ENCODE peak calls at places on chromosome 4, in seven cellular contexts. Z is heart right ventricle, U is breast epithelium, T is IMR-90, R is lung, A is tibial nerve, V is SJSA1. B is an unnamed sample. For H3K9me3, the result is how much of the 10 kb centered on the place peaks cover.

GRCh38 chr4:7806080-7806630 is 133.5 kb downstream of the AFAP1 start:
- DNase-seq in R (peak), A (peak), T (peak), U (no peak), Z (peak), V (no peak), B (no peak)

GRCh38 chr4:106496066-106496465 is 127.5 kb upstream of the GIMD1 start:
- DNase-seq in T (no peak), V (no peak), R (no peak), A (no peak), U (no peak), Z (no peak), B (no peak)

GRCh38 chr4:11428701-11429571 is at the start of gene HS3ST1:
- DNase-seq in T (peak), Z (peak), R (peak), V (no peak), A (peak), U (peak), B (no peak)

GRCh38 chr4:104064650-104065577 is 345.1 kb upstream of the TACR3 start:
- DNase-seq in V (no peak), A (peak), U (no peak), Z (peak), R (peak), T (no peak), B (no peak)

GRCh38 chr4:138003248-138003647 is 238.9 kb downstream of the SLC7A11 start:
- DNase-seq in R (no peak), Z (no peak), A (no peak), V (no peak), U (no peak), T (peak), B (no peak)

GRCh38 chr4:125975861-125976397 is 661.2 kb downstream of the FAT4 start:
- DNase-seq in Z (no peak), R (no peak), V (no peak), A (no peak), T (no peak), U (no peak), B (no peak)

GRCh38 chr4:178037459-178038214 is 595.4 kb upstream of the AGA start:
- DNase-seq in A (no peak), T (no peak), R (no peak), U (no peak), Z (no peak), V (no peak), B (no peak)

GRCh38 chr4:147355849-147356248 is 125.0 kb upstream of the EDNRA start:
- DNase-seq in T (peak), Z (no peak), U (no peak), R (no peak), V (no peak), A (no peak), B (no peak)

GRCh38 chr4:100098011-100098545 is 92.2 kb downstream of the DDIT4L start:
- DNase-seq in V (no peak), Z (no peak), R (no peak), A (no peak), T (no peak), U (no peak), B (no peak)

GRCh38 chr4:2817701-2818350 is 24.9 kb downstream of the SH3BP2 start:
- DNase-seq in R (no peak), V (no peak), T (no peak), A (no peak), U (no peak), Z (no peak), B (no peak)

GRCh38 chr4:3251691-3252479 is 2.9 kb downstream of the MSANTD1 start:
- DNase-seq in U (no peak), V (no peak), A (no peak), Z (no peak), T (no peak), R (no peak), B (no peak)

GRCh38 chr4:10237131-10237530 is 120.5 kb upstream of the WDR1 start:
- DNase-seq in V (no peak), U (no peak), R (no peak), A (no peak), T (no peak), Z (no peak), B (no peak)

GRCh38 chr4:27205994-27206393 is 345.4 kb downstream of the STIM2 start:
- DNase-seq in V (no peak), R (no peak), Z (no peak), U (no peak), T (no peak), A (no peak), B (no peak)

GRCh38 chr4:85555210-85555609 is 80.3 kb downstream of the ARHGAP24 start:
- DNase-seq in R (no peak), V (no peak), A (no peak), U (no peak), T (no peak), Z (no peak), B (no peak)

GRCh38 chr4:110484767-110485166 is 8.8 kb downstream of the ENPEP start:
- DNase-seq in A (no peak), Z (peak), R (no peak), U (no peak), V (peak), T (peak), B (no peak)

GRCh38 chr4:138236035-138236434 is 6.1 kb downstream of the SLC7A11 start:
- DNase-seq in T (peak), U (no peak), V (no peak), A (no peak), R (no peak), Z (no peak), B (no peak)

GRCh38 chr4:98466868-98467599 is 191.4 kb downstream of the TSPAN5 start:
- DNase-seq in Z (no peak), T (peak), U (no peak), A (no peak), R (no peak), V (no peak), B (no peak)

GRCh38 chr4:127975121-127975770 is 10.0 kb downstream of the ABHD18 start:
- DNase-seq in U (no peak), Z (no peak), V (no peak), R (no peak), T (peak), A (no peak), B (no peak)

GRCh38 chr4:22348410-22348809 is 167.5 kb downstream of the ADGRA3 start:
- DNase-seq in T (peak), U (no peak), A (no peak), Z (no peak), R (no peak), V (no peak), B (no peak)

GRCh38 chr4:143354990-143355389 is 18.3 kb downstream of the GAB1 start:
- DNase-seq in U (no peak), A (no peak), Z (no peak), R (no peak), V (no peak), T (no peak), B (no peak)

GRCh38 chr4:56552273-56552672 is 46.7 kb downstream of the ARL9 start:
- DNase-seq in T (no peak), Z (no peak), R (no peak), U (no peak), V (no peak), A (no peak), B (no peak)

GRCh38 chr4:87679449-87680169 is 29.5 kb downstream of the DMP1 start:
- DNase-seq in A (no peak), T (peak), V (peak), U (no peak), Z (peak), R (no peak), B (peak)

GRCh38 chr4:26235500-26235899 is 85.3 kb upstream of the RBPJ start:
- DNase-seq in A (peak), V (no peak), R (peak), T (peak), U (no peak), Z (peak), B (no peak)

GRCh38 chr4:122293374-122294365 is 85.1 kb upstream of the ADAD1 start:
- DNase-seq in Z (no peak), V (no peak), T (no peak), U (no peak), A (no peak), R (no peak), B (no peak)

GRCh38 chr4:26962720-26963119 is 102.1 kb downstream of the STIM2 start:
- DNase-seq in U (no peak), A (no peak), R (no peak), Z (no peak), V (no peak), T (peak), B (no peak)

GRCh38 chr4:7073526-7074390 is 5.9 kb upstream of the GRPEL1 start:
- DNase-seq in V (no peak), T (peak), R (no peak), U (no peak), A (no peak), Z (peak), B (no peak)

GRCh38 chr4:31041385-31041784 is 321.2 kb downstream of the PCDH7 start:
- DNase-seq in A (no peak), V (no peak), R (no peak), U (no peak), T (no peak), Z (no peak), B (no peak)

GRCh38 chr4:95798727-95799126 is 41.2 kb upstream of the PDHA2 start:
- DNase-seq in Z (no peak), A (no peak), U (no peak), T (no peak), R (no peak), V (no peak), B (no peak)

DNA sequence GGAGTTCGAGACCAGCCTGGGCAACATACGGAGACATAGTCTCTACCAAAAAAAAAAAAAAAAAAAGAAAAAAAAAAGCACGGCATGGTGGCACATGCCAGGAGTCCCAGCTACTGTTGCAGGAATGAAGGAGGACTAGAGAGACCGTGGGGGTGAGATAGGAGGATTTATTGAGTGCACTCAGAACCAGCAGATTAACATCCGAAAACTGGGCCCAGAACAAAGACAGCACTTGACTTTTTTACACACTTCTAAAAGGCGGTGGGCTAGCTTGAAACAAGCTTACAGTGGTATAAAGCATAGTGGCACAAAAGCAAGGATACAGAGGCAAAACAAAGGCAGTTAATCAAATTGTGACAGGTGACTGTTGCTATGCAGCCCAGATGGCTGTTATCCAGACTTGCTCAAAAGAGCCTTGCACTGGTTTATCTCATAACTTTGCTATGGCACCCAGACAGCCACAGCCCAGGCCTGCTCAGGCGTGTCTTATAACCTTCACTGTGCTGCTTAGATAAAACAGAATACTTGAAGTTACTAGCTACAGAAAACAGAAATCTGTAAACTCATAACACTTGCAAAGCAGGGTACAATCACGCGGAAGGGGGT is 10.0 kb upstream of the PI4K2B start:
- DNase-seq in T (peak), A (no peak), Z (no peak), U (no peak), V (no peak), R (no peak), B (no peak)
- H3K9me3 ChIP-seq in T (under half), A (under half), Z (under half), U (under half), V (under half), R (under half), B (under half)

GRCh38 chr4:113145519-113146291 is 96.3 kb downstream of the ANK2 start:
- DNase-seq in R (no peak), U (no peak), T (no peak), V (no peak), Z (peak), A (no peak), B (no peak)
- H3K4me3 ChIP-seq in R (no peak), U (no peak), T (no peak), V (no peak), Z (peak), A (peak), B (no peak)

GRCh38 chr4:253936-254756 is 51.1 kb downstream of the ZNF732 start:
- DNase-seq in A (no peak), T (no peak), U (no peak), V (no peak), R (no peak), Z (no peak), B (no peak)
- H3K9me3 ChIP-seq in A (under half), T (under half), U (under half), V (under half), R (under half), Z (under half), B (under half)

GRCh38 chr4:142040043-142040442 is 403.7 kb downstream of the IL15 start:
- DNase-seq in Z (no peak), T (no peak), A (no peak), U (no peak), V (no peak), R (no peak), B (no peak)

GRCh38 chr4:142035556-142035955 is 399.2 kb downstream of the IL15 start:
- DNase-seq in R (no peak), T (peak), V (no peak), A (no peak), Z (no peak), U (no peak), B (no peak)

GRCh38 chr4:142041788-142042187 is 405.4 kb downstream of the IL15 start:
- DNase-seq in R (no peak), U (no peak), A (no peak), T (no peak), Z (no peak), V (no peak), B (no peak)

DNA sequence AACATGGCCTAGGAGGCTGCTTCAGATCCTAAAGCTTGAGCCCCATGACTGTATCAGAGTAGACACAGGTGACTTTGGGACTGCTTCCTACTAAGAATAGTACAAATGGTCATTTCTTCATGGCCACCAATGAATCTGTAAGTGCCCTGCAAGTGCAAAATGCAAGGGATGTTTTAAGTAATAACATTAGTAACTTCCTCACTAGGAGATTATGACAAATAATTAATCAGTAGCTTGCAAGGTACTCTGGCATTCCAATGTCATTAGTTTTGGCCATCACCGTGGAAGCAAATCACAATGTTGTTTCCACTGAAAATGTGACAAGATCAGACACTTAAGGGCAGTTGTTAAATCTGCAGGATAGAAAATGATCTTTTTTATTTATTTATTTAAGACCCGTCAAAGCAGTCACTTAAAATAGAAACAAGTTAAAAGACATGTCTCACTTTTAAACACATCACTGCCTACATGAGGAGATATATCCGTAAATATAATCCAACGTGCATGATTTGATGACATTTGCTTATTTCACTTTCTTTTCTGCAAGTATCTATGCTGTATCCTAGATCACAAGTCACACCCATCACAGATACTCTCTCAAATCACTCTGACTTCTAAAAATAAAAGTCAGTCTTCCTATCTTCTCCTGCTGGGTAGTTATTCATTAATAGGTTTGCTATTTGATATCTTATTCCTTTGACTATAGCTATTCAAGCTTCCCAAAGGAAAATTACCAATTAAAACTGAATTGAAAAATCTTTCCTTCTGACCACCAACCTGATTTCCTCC is 400.6 kb downstream of the IL15 start:
- DNase-seq in T (peak), U (no peak), R (no peak), Z (no peak), V (no peak), A (no peak), B (no peak)
- H3K4me3 ChIP-seq in T (no peak), U (no peak), R (no peak), Z (no peak), V (no peak), A (no peak), B (no peak)

DNA sequence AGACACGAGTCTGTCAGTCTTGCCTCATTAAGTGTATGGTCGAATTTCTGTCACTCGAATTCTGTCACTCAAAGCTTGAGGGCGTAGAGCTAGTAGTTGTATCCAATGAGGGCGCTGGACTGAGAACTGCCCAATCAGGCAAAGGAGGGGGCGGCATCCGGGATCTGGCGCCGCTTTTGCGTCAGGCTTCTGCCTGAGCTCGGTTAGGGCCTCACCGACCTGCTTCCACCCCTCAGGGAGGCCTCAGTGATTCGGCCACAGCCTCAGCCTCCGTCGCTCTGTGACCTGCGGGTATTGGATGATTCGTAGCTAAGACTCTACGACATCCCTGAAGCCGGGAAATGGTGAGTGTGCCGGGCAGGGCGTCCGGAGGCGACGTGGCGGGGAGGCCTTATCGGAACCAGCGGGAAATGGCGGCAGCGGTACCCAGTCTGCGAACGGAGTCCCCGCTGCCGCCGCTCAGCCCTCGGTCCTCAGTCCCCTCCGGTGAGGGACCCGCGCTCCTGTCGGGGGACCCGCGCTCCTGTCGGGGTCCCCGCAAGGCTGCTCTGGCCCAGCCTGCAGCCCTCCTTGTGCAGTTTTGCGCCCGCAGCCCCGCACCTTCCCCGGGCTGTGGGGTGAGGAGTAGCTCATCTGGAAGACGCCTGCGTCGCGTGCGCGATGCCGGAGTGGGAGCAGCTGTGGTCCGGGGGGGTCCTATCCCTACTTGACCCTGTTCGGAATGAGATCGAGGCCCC is 88.3 kb downstream of the ZNF718 start:
- DNase-seq in T (peak), U (peak), R (peak), Z (peak), V (no peak), A (no peak), B (no peak)
- H3K9me3 ChIP-seq in T (under half), U (under half), R (under half), Z (under half), V (under half), A (under half), B (under half)

B was measured in CD8-positive, alpha-beta T cell.